ENCODE peak calls at places on chromosome 5, in ten cellular contexts. M is ovary, K is A549, Z is transverse colon, P is suprapubic skin, C is stomach, E is SK-N-SH, S is sigmoid colon, T is tibial nerve, R is H1. D is an unnamed sample.

GRCh38 chr5:60287174-60287771 is 393.7 kb upstream of the PDE4D start:
- DNase-seq in M (no peak), K (peak; percentile 88), Z (peak; percentile 26), P (no peak), C (peak; percentile 46), E (peak; percentile 46), S (no peak), T (no peak), R (peak; percentile 68), D (peak; percentile 84)

GRCh38 chr5:143870871-143871632 is 59.1 kb downstream of the HMHB1 start:
- DNase-seq in M (no peak), K (no peak), Z (peak; percentile 12), P (no peak), C (no peak), E (no peak), S (no peak), T (no peak), R (no peak), D (no peak)

GRCh38 chr5:43627028-43627427 is 24.0 kb downstream of the NNT start:
- DNase-seq in M (no peak), K (peak; percentile 81), Z (peak; percentile 15), P (no peak), C (no peak), E (peak; percentile 47), S (no peak), T (no peak), R (no peak), D (no peak)

GRCh38 chr5:149432377-149432776 is 53.3 kb upstream of the IL17B start:
- DNase-seq in M (no peak), K (no peak), Z (no peak), P (no peak), C (no peak), E (no peak), S (peak; percentile 93), T (no peak), R (no peak), D (no peak)

GRCh38 chr5:64612349-64612961 is 77.8 kb upstream of the SHISAL2B start:
- DNase-seq in M (peak; percentile 59), K (peak; percentile 53), Z (no peak), P (no peak), C (peak; percentile 27), E (peak; percentile 20), S (no peak), T (peak; percentile 13), R (no peak), D (no peak)

GRCh38 chr5:56429110-56429561 is 196.0 kb upstream of the ANKRD55 start:
- DNase-seq in M (no peak), K (peak; percentile 62), Z (no peak), P (no peak), C (peak; percentile 76), E (peak; percentile 74), S (no peak), T (no peak), R (no peak), D (peak; percentile 30)

GRCh38 chr5:110055301-110055700 is 365.6 kb downstream of the MAN2A1 start:
- DNase-seq in M (no peak), K (no peak), Z (no peak), P (no peak), C (no peak), E (no peak), S (no peak), T (no peak), R (no peak), D (no peak)

GRCh38 chr5:94771742-94772141 is 153.3 kb downstream of the SLF1 start:
- DNase-seq in M (no peak), K (no peak), Z (no peak), P (no peak), C (no peak), E (no peak), S (no peak), T (no peak), R (no peak), D (no peak)

GRCh38 chr5:177547736-177548135 is 6.6 kb downstream of the FAM193B start:
- DNase-seq in M (no peak), K (no peak), Z (no peak), P (no peak), C (no peak), E (no peak), S (no peak), T (no peak), R (no peak), D (no peak)

GRCh38 chr5:141782991-141783598 is 95.1 kb downstream of the PCDH1 start:
- DNase-seq in M (no peak), K (peak; percentile 31), Z (no peak), P (no peak), C (no peak), E (no peak), S (no peak), T (no peak), R (no peak), D (no peak)

GRCh38 chr5:95285406-95285761 is 490 bp upstream of the MCTP1 start:
- DNase-seq in M (no peak), K (no peak), Z (no peak), P (no peak), C (no peak), E (no peak), S (no peak), T (no peak), R (no peak), D (no peak)

GRCh38 chr5:29077451-29077850 is 2039.1 kb upstream of the CDH9 start:
- DNase-seq in M (no peak), K (peak; percentile 45), Z (no peak), P (no peak), C (no peak), E (no peak), S (no peak), T (no peak), R (no peak), D (no peak)

GRCh38 chr5:129096382-129096991 is 1.9 kb downstream of the ISOC1 start:
- DNase-seq in M (no peak), K (peak; percentile 9), Z (no peak), P (no peak), C (no peak), E (no peak), S (no peak), T (no peak), R (no peak), D (no peak)

GRCh38 chr5:78519198-78519941 is 129.2 kb downstream of the LHFPL2 start:
- DNase-seq in M (no peak), K (no peak), Z (peak; percentile 37), P (no peak), C (no peak), E (no peak), S (no peak), T (no peak), R (no peak), D (no peak)

GRCh38 chr5:6480133-6481051 is 31.7 kb downstream of the UBE2QL1 start:
- DNase-seq in M (no peak), K (no peak), Z (no peak), P (no peak), C (no peak), E (no peak), S (no peak), T (no peak), R (no peak), D (no peak)

GRCh38 chr5:34844999-34845398 is 6.0 kb downstream of the TTC23L start:
- DNase-seq in M (no peak), K (no peak), Z (no peak), P (no peak), C (no peak), E (no peak), S (no peak), T (no peak), R (no peak), D (no peak)

DNA sequence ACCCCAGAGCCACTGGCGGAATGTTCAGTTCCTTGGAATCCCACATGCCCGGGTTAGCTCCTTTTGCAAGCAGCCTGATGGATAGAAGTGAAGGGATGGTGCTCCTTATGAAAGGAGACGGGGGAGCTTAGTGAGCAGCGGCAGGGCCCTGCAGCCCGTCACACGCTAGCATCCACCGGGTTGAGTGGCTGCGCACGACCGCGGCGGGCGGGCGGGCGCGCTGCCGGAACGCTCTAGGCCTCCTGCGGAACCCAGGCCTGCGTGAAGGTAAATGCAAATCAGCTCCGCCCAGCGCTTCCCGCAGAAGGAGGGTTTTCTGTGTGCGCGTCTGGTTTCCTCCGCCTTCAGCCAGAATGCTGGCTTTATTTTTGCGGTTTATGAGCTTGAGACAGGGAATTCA is 19.8 kb downstream of the IL12B start:
- DNase-seq in M (no peak), K (no peak), Z (peak; percentile 55), P (no peak), C (peak; percentile 63), E (no peak), S (no peak), T (no peak), R (peak; percentile 66), D (peak; percentile 92)
- H3K4me3 ChIP-seq in M (no peak overlapping the region), K (no peak overlapping the region), Z (peak overlapping the region; percentile 42), P (peak overlapping the region; percentile 12), C (peak overlapping the region; percentile 29), E (no peak overlapping the region), S (no peak overlapping the region), T (no peak overlapping the region), R (peak overlapping the region; percentile 38), D (peak overlapping the region; percentile 30)

DNA sequence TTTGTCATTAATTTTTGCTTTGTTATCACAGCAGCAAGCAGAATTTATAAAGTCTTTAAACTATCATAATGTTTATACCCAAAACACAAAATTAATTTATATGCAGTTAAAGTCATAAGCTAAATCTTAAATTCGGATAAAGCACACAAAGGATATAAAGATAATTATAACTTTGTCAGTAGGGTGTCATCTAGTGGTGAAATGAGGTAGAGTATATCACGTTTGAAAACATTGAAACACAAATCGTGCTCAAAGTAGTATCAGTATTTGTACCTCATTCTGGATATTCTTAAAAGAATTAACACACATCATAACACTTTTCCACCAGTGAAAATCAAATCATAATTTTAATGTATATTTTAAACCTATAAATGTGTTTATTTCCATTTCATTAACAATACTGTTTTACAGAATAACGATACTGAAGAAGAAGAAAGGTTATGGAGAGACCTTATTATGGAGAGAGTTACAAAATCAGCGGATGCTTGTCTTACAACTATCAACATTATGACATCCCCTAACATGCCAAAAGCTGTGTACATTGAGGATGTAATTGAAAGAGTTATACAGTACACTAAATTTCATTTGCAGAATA is 129.5 kb downstream of the NIPBL start:
- DNase-seq in M (no peak), K (peak; percentile 31), Z (no peak), P (no peak), C (no peak), E (peak; percentile 28), S (no peak), T (no peak), R (no peak), D (no peak)
- TF ChIP-seq EP300 in M (no peak), K (no peak), Z (no peak), P (no peak), C (no peak), E (no peak), S (no peak), T (no peak), R (no peak), D (no peak)

GRCh38 chr5:33037101-33037500 is 326.0 kb downstream of the NPR3 start:
- DNase-seq in M (no peak), K (no peak), Z (no peak), P (no peak), C (no peak), E (no peak), S (no peak), T (no peak), R (no peak), D (no peak)
- H3K4me3 ChIP-seq in M (no peak overlapping the region), K (no peak overlapping the region), Z (no peak overlapping the region), P (no peak overlapping the region), C (no peak overlapping the region), E (no peak overlapping the region), S (no peak overlapping the region), T (no peak overlapping the region), R (no peak overlapping the region), D (no peak overlapping the region)

DNA sequence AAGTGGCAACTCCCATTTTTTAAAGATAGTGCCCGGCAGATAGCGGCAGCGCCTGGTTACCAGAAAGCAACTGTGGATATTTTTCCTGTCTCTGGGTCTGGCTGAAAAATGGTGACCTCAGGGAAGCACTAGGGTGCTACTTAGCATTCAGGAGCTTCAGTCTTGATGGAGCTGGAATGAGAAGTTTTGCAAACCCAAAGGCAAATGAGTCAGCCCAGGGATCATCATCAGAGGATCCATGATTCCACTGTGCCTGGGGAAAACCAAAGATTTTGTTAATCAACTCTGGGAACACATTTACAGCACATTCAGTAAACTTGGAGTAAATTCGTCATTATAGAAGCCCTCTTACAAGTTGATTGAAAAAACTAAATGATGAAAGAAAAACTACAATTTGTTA is 26.7 kb downstream of the F2R start:
- DNase-seq in M (no peak), K (no peak), Z (no peak), P (no peak), C (no peak), E (no peak), S (no peak), T (no peak), R (no peak), D (no peak)
- TF ChIP-seq EP300 in M (no peak), K (no peak), Z (no peak), P (no peak), C (no peak), E (no peak), S (no peak), T (no peak), R (no peak), D (no peak)